ENCODE peak calls at places on chromosomes 6 and 20, in eight cellular contexts. One of them, this sample, is unnamed.

GRCh38 chr20:17771206-17772004 is 71.6 kb downstream of the BANF2 start:
- DNase-seq in H9: no peak
- DNase-seq in neural progenitor cell: no peak
- DNase-seq in osteoblast: no peak
- DNase-seq in hepatocyte: peak; percentile 23
- DNase-seq in fibroblast of lung: no peak
- DNase-seq in IMR-90: no peak
- DNase-seq in GM23338: no peak
- DNase-seq in this sample: no peak

GRCh38 chr6:56902551-56903464 is 52.1 kb upstream of the BEND6 start:
- DNase-seq in fibroblast of lung: peak; percentile 82
- DNase-seq in GM23338: peak; percentile 68
- DNase-seq in H9: no peak
- DNase-seq in osteoblast: no peak
- DNase-seq in hepatocyte: peak; percentile 42
- DNase-seq in IMR-90: peak; percentile 76
- DNase-seq in neural progenitor cell: peak; percentile 33
- DNase-seq in this sample: peak; percentile 83

GRCh38 chr6:82371799-82372508 is 8.3 kb downstream of the TPBG start:
- DNase-seq in neural progenitor cell: no peak
- DNase-seq in IMR-90: peak; percentile 72
- DNase-seq in fibroblast of lung: peak; percentile 45
- DNase-seq in osteoblast: peak; percentile 48
- DNase-seq in GM23338: no peak
- DNase-seq in H9: no peak
- DNase-seq in hepatocyte: no peak
- DNase-seq in this sample: peak; percentile 28

GRCh38 chr20:31260326-31260932 is 3.0 kb downstream of the DEFB115 start:
- DNase-seq in H9: no peak
- DNase-seq in neural progenitor cell: no peak
- DNase-seq in IMR-90: no peak
- DNase-seq in osteoblast: no peak
- DNase-seq in GM23338: peak; percentile 64
- DNase-seq in hepatocyte: peak; percentile 44
- DNase-seq in fibroblast of lung: no peak
- DNase-seq in this sample: no peak

GRCh38 chr6:164856138-164856537 is 453.3 kb downstream of the C6orf118 start:
- DNase-seq in fibroblast of lung: no peak
- DNase-seq in hepatocyte: no peak
- DNase-seq in neural progenitor cell: peak; percentile 4
- DNase-seq in osteoblast: no peak
- DNase-seq in H9: no peak
- DNase-seq in GM23338: peak; percentile 5
- DNase-seq in IMR-90: no peak
- DNase-seq in this sample: no peak

GRCh38 chr6:82738773-82739172 is 326.9 kb downstream of the UBE3D start:
- DNase-seq in hepatocyte: no peak
- DNase-seq in H9: no peak
- DNase-seq in GM23338: no peak
- DNase-seq in fibroblast of lung: no peak
- DNase-seq in IMR-90: no peak
- DNase-seq in osteoblast: no peak
- DNase-seq in neural progenitor cell: no peak
- DNase-seq in this sample: no peak

GRCh38 chr20:56934888-56935287 is 305.8 kb downstream of the TFAP2C start:
- DNase-seq in hepatocyte: no peak
- DNase-seq in IMR-90: no peak
- DNase-seq in neural progenitor cell: no peak
- DNase-seq in fibroblast of lung: no peak
- DNase-seq in H9: no peak
- DNase-seq in osteoblast: no peak
- DNase-seq in GM23338: no peak
- DNase-seq in this sample: no peak

GRCh38 chr6:35522660-35523658 is 10.3 kb upstream of the TULP1 start:
- DNase-seq in hepatocyte: peak; percentile 86
- DNase-seq in fibroblast of lung: peak; percentile 42
- DNase-seq in neural progenitor cell: peak; percentile 90
- DNase-seq in IMR-90: peak; percentile 50
- DNase-seq in H9: peak; percentile 84
- DNase-seq in GM23338: peak; percentile 86
- DNase-seq in osteoblast: peak; percentile 93
- DNase-seq in this sample: peak; percentile 23

GRCh38 chr6:85490516-85491248 is 40.8 kb downstream of the NT5E start:
- DNase-seq in fibroblast of lung: peak; percentile 68
- DNase-seq in GM23338: no peak
- DNase-seq in IMR-90: peak; percentile 26
- DNase-seq in neural progenitor cell: no peak
- DNase-seq in H9: no peak
- DNase-seq in osteoblast: no peak
- DNase-seq in hepatocyte: no peak
- DNase-seq in this sample: peak; percentile 57

GRCh38 chr6:139153876-139154275 is 19.0 kb downstream of the HECA start:
- DNase-seq in fibroblast of lung: peak; percentile 87
- DNase-seq in hepatocyte: no peak
- DNase-seq in osteoblast: peak; percentile 84
- DNase-seq in neural progenitor cell: no peak
- DNase-seq in H9: no peak
- DNase-seq in GM23338: no peak
- DNase-seq in IMR-90: peak; percentile 82
- DNase-seq in this sample: peak; percentile 84

GRCh38 chr20:25014816-25015215 is 22.3 kb upstream of the APMAP start:
- DNase-seq in neural progenitor cell: no peak
- DNase-seq in H9: no peak
- DNase-seq in IMR-90: no peak
- DNase-seq in hepatocyte: no peak
- DNase-seq in fibroblast of lung: no peak
- DNase-seq in osteoblast: no peak
- DNase-seq in GM23338: no peak
- DNase-seq in this sample: no peak

GRCh38 chr20:43942661-43943285 is 28.1 kb downstream of the TOX2 start:
- DNase-seq in hepatocyte: no peak
- DNase-seq in H9: no peak
- DNase-seq in neural progenitor cell: no peak
- DNase-seq in GM23338: no peak
- DNase-seq in IMR-90: peak; percentile 85
- DNase-seq in fibroblast of lung: peak; percentile 76
- DNase-seq in osteoblast: peak; percentile 92
- DNase-seq in this sample: peak; percentile 71

GRCh38 chr6:167711784-167712183 is 114.9 kb upstream of the AFDN start:
- DNase-seq in neural progenitor cell: no peak
- DNase-seq in osteoblast: no peak
- DNase-seq in H9: no peak
- DNase-seq in fibroblast of lung: no peak
- DNase-seq in IMR-90: no peak
- DNase-seq in hepatocyte: no peak
- DNase-seq in GM23338: no peak
- DNase-seq in this sample: no peak

GRCh38 chr6:88843040-88843439 is 120.4 kb downstream of the RNGTT start:
- DNase-seq in hepatocyte: no peak
- DNase-seq in fibroblast of lung: peak; percentile 86
- DNase-seq in H9: no peak
- DNase-seq in neural progenitor cell: no peak
- DNase-seq in IMR-90: peak; percentile 85
- DNase-seq in GM23338: no peak
- DNase-seq in osteoblast: peak; percentile 80
- DNase-seq in this sample: peak; percentile 81

GRCh38 chr6:7258231-7258763 is 54.7 kb downstream of the SSR1 start:
- DNase-seq in GM23338: no peak
- DNase-seq in osteoblast: peak; percentile 39
- DNase-seq in IMR-90: no peak
- DNase-seq in neural progenitor cell: no peak
- DNase-seq in fibroblast of lung: no peak
- DNase-seq in hepatocyte: no peak
- DNase-seq in H9: no peak
- DNase-seq in this sample: no peak

GRCh38 chr6:7262037-7262461 is 51.0 kb downstream of the SSR1 start:
- DNase-seq in fibroblast of lung: no peak
- DNase-seq in GM23338: peak; percentile 88
- DNase-seq in osteoblast: peak; percentile 30
- DNase-seq in neural progenitor cell: no peak
- DNase-seq in H9: peak; percentile 97
- DNase-seq in IMR-90: no peak
- DNase-seq in hepatocyte: peak; percentile 35
- DNase-seq in this sample: no peak

GRCh38 chr6:7261030-7261841 is 51.8 kb downstream of the SSR1 start:
- DNase-seq in H9: peak; percentile 96
- DNase-seq in osteoblast: peak; percentile 100
- DNase-seq in IMR-90: peak; percentile 80
- DNase-seq in hepatocyte: peak; percentile 93
- DNase-seq in GM23338: peak; percentile 96
- DNase-seq in fibroblast of lung: peak; percentile 85
- DNase-seq in neural progenitor cell: peak; percentile 96
- DNase-seq in this sample: peak; percentile 72

GRCh38 chr6:7262746-7263335 is 50.2 kb downstream of the SSR1 start:
- DNase-seq in IMR-90: no peak
- DNase-seq in hepatocyte: no peak
- DNase-seq in H9: no peak
- DNase-seq in neural progenitor cell: no peak
- DNase-seq in fibroblast of lung: no peak
- DNase-seq in GM23338: no peak
- DNase-seq in osteoblast: peak; percentile 48
- DNase-seq in this sample: no peak

DNA sequence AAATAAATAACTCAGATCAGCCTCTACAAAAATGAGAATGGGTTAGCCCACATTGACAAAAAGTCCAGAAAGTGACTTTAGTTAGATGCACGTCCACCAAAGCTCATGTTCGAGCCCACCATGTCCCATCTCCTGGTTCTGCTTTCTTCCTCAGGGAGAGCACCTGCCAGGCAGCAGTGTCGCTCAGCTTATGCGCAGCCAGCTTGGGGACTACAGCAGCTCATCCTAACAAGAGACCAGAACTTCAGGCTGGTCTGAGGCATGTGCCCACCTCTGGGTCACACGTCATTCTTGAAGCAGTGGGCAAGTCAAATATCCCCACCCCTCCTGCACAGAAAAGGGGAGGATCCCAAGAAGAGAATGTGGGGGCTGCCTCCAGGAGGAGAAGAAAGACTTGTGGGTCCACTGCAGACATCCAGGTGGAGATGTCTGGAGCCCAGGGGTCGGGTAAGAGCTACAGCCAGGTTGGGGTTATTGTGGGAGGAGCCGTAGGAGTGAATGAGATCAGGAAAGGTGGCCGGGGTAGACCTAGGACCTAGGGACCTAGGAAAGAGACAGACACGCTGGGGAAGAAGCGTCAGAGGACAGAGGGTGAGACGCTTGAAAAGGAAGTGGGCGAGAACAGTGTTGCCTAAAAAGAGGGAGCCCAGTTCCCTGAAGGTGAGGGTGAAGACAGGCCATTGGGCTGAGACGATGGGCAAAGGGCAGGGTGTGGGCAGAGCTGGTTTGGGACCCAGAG is 52.5 kb downstream of the SSR1 start:
- DNase-seq in osteoblast: peak; percentile 77
- DNase-seq in H9: no peak
- DNase-seq in fibroblast of lung: no peak
- DNase-seq in neural progenitor cell: no peak
- DNase-seq in IMR-90: no peak
- DNase-seq in GM23338: no peak
- DNase-seq in hepatocyte: no peak
- DNase-seq in this sample: no peak
- H2AFZ ChIP-seq in osteoblast: peak overlapping the region; percentile 99
- H2AFZ ChIP-seq in H9: no peak overlapping the region
- H2AFZ ChIP-seq in fibroblast of lung: peak overlapping the region; percentile 98
- H2AFZ ChIP-seq in neural progenitor cell: peak overlapping the region; percentile 59
- H2AFZ ChIP-seq in IMR-90: peak overlapping the region; percentile 96
- H2AFZ ChIP-seq in GM23338: peak overlapping the region; percentile 98
- H2AFZ ChIP-seq in hepatocyte: peak overlapping the region; percentile 68
- H2AFZ ChIP-seq in this sample: peak overlapping the region; percentile 99

DNA sequence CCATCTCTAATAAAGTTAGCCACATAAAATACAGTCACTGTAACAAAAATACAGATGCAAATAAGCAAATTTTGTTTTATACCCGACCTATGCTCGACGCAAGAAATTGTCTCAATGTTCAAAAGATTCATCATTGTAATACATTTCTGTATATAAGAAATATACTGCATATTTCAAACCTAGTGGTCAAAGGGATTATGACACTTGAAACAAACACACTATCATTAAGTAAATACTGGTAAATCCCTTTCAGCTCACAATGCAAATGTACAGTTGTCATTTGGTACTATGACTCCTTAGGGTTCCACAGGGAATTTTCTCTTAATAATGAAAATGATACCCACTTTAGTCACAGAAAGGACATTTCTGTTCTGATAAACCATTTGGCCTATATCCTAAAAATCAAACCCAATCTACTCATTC is 2.2 kb downstream of the HIVEP2 start:
- DNase-seq in neural progenitor cell: no peak
- DNase-seq in GM23338: no peak
- DNase-seq in fibroblast of lung: peak; percentile 57
- DNase-seq in osteoblast: peak; percentile 90
- DNase-seq in H9: no peak
- DNase-seq in hepatocyte: peak; percentile 44
- DNase-seq in IMR-90: peak; percentile 54
- DNase-seq in this sample: peak; percentile 47
- TF ChIP-seq CTCF in neural progenitor cell: peak; percentile 43
- TF ChIP-seq CTCF in GM23338: no peak
- TF ChIP-seq CTCF in fibroblast of lung: peak; percentile 35
- TF ChIP-seq CTCF in osteoblast: peak; percentile 52
- TF ChIP-seq CTCF in H9: peak; percentile 59
- TF ChIP-seq CTCF in hepatocyte: peak; percentile 37
- TF ChIP-seq CTCF in IMR-90: peak; percentile 50
- TF ChIP-seq CTCF in this sample: peak; percentile 32

DNA sequence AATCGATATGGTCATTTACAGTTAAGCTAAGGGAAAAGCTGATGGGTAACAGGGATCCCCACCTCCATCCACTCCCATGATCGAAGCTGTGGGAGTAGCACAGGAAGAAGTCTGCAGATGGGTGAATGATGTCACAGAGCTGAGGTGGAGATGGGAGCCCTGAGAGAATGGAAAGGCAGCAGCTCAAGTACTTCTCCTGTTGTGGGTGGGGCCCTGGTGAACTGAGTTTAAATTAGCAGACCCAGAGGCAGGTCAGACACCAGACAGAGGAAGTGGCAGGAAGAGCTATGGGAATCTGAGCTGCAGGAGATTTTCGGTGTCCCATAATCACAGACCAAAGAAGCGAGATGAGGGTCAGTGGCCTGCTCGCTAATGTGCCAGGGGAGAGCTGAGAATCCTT is 29.0 kb downstream of the HDGFL1 start:
- DNase-seq in hepatocyte: no peak
- DNase-seq in IMR-90: no peak
- DNase-seq in H9: no peak
- DNase-seq in fibroblast of lung: peak; percentile 38
- DNase-seq in osteoblast: no peak
- DNase-seq in GM23338: no peak
- DNase-seq in neural progenitor cell: no peak
- DNase-seq in this sample: no peak
- H2AFZ ChIP-seq in hepatocyte: no peak overlapping the region
- H2AFZ ChIP-seq in IMR-90: peak overlapping the region; percentile 5
- H2AFZ ChIP-seq in H9: no peak overlapping the region
- H2AFZ ChIP-seq in fibroblast of lung: peak overlapping the region; percentile 5
- H2AFZ ChIP-seq in osteoblast: no peak overlapping the region
- H2AFZ ChIP-seq in GM23338: peak overlapping the region; percentile 35
- H2AFZ ChIP-seq in neural progenitor cell: peak overlapping the region; percentile 83
- H2AFZ ChIP-seq in this sample: no peak overlapping the region

DNA sequence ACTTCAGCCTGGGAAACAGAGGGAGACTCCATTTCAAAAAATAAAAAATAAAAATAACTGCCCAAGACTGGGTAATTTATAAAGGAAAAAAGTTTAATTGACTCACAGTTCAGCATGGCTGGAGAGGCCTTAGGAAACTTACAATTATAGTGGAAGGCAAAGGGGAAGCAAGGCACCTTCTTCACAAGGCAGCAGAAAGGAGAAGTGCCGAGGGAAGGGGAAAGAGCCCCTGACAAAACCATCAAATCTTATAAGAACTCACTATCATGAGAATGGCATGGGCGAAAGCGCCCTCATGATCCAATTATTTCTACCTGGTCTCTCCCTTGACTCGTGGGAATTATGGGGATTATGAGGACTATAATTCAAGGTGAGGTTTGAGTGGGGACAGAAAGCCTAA is 95.5 kb upstream of the LGSN start:
- DNase-seq in GM23338: no peak
- DNase-seq in osteoblast: no peak
- DNase-seq in IMR-90: no peak
- DNase-seq in neural progenitor cell: no peak
- DNase-seq in fibroblast of lung: no peak
- DNase-seq in H9: no peak
- DNase-seq in hepatocyte: no peak
- DNase-seq in this sample: no peak
- TF ChIP-seq CTCF in GM23338: no peak
- TF ChIP-seq CTCF in osteoblast: no peak
- TF ChIP-seq CTCF in IMR-90: no peak
- TF ChIP-seq CTCF in neural progenitor cell: no peak
- TF ChIP-seq CTCF in fibroblast of lung: no peak
- TF ChIP-seq CTCF in H9: no peak
- TF ChIP-seq CTCF in hepatocyte: no peak
- TF ChIP-seq CTCF in this sample: no peak

This sample was measured in astrocyte.